ENCODE peak calls at places on chromosome 3, in six cellular contexts. One of them, this sample, is unnamed.

GRCh38 chr3:32644380-32644779 is 40.6 kb upstream of the CNOT10 start:
- DNase-seq in A549: no peak
- DNase-seq in brain microvascular endothelial cell: no peak
- DNase-seq in cardiac muscle cell: no peak
- DNase-seq in RWPE1: no peak
- DNase-seq in GM20000: no peak
- DNase-seq in this sample: no peak

GRCh38 chr3:123757281-123757940 is 126.7 kb downstream of the MYLK start:
- DNase-seq in A549: no peak
- DNase-seq in brain microvascular endothelial cell: no peak
- DNase-seq in cardiac muscle cell: no peak
- DNase-seq in RWPE1: no peak
- DNase-seq in GM20000: no peak
- DNase-seq in this sample: no peak

GRCh38 chr3:169348981-169349942 is 314.2 kb downstream of the MECOM start:
- DNase-seq in A549: no peak
- DNase-seq in brain microvascular endothelial cell: no peak
- DNase-seq in cardiac muscle cell: peak; percentile 34
- DNase-seq in RWPE1: peak; percentile 68
- DNase-seq in GM20000: no peak
- DNase-seq in this sample: no peak

GRCh38 chr3:114671741-114672510 is 378.1 kb downstream of the TIGIT start:
- DNase-seq in A549: no peak
- DNase-seq in brain microvascular endothelial cell: no peak
- DNase-seq in cardiac muscle cell: no peak
- DNase-seq in RWPE1: no peak
- DNase-seq in GM20000: no peak
- DNase-seq in this sample: no peak

GRCh38 chr3:76997733-76998132 is 42.2 kb upstream of the ROBO2 start:
- DNase-seq in A549: no peak
- DNase-seq in brain microvascular endothelial cell: no peak
- DNase-seq in cardiac muscle cell: no peak
- DNase-seq in RWPE1: peak; percentile 11
- DNase-seq in GM20000: no peak
- DNase-seq in this sample: no peak

GRCh38 chr3:134933997-134934396 is 138.9 kb downstream of the EPHB1 start:
- DNase-seq in A549: no peak
- DNase-seq in brain microvascular endothelial cell: no peak
- DNase-seq in cardiac muscle cell: no peak
- DNase-seq in RWPE1: no peak
- DNase-seq in GM20000: no peak
- DNase-seq in this sample: no peak

GRCh38 chr3:62013931-62014330 is 359.4 kb downstream of the FEZF2 start:
- DNase-seq in A549: no peak
- DNase-seq in brain microvascular endothelial cell: no peak
- DNase-seq in cardiac muscle cell: no peak
- DNase-seq in RWPE1: no peak
- DNase-seq in GM20000: no peak
- DNase-seq in this sample: no peak

GRCh38 chr3:15953841-15954240 is 156.1 kb upstream of the ANKRD28 start:
- DNase-seq in A549: no peak
- DNase-seq in brain microvascular endothelial cell: no peak
- DNase-seq in cardiac muscle cell: no peak
- DNase-seq in RWPE1: no peak
- DNase-seq in GM20000: peak; percentile 7
- DNase-seq in this sample: no peak

GRCh38 chr3:111593666-111594065 is 1.5 kb downstream of the ZBED2 start:
- DNase-seq in A549: no peak
- DNase-seq in brain microvascular endothelial cell: no peak
- DNase-seq in cardiac muscle cell: no peak
- DNase-seq in RWPE1: no peak
- DNase-seq in GM20000: no peak
- DNase-seq in this sample: no peak

GRCh38 chr3:29153811-29154210 is 127.1 kb upstream of the RBMS3 start:
- DNase-seq in A549: no peak
- DNase-seq in brain microvascular endothelial cell: no peak
- DNase-seq in cardiac muscle cell: peak; percentile 50
- DNase-seq in RWPE1: no peak
- DNase-seq in GM20000: no peak
- DNase-seq in this sample: no peak

GRCh38 chr3:71008350-71008923 is 575.1 kb downstream of the FOXP1 start:
- DNase-seq in A549: no peak
- DNase-seq in brain microvascular endothelial cell: no peak
- DNase-seq in cardiac muscle cell: no peak
- DNase-seq in RWPE1: no peak
- DNase-seq in GM20000: no peak
- DNase-seq in this sample: no peak
- TF ChIP-seq CTCF in A549: no peak
- TF ChIP-seq CTCF in brain microvascular endothelial cell: no peak
- TF ChIP-seq CTCF in cardiac muscle cell: no peak
- TF ChIP-seq CTCF in RWPE1: no peak
- TF ChIP-seq CTCF in GM20000: no peak
- TF ChIP-seq CTCF in this sample: no peak

GRCh38 chr3:43638594-43639447 is 17.0 kb upstream of the ANO10 start:
- DNase-seq in A549: no peak
- DNase-seq in brain microvascular endothelial cell: no peak
- DNase-seq in cardiac muscle cell: no peak
- DNase-seq in RWPE1: peak; percentile 31
- DNase-seq in GM20000: peak; percentile 25
- DNase-seq in this sample: no peak
- TF ChIP-seq CTCF in A549: peak; percentile 44
- TF ChIP-seq CTCF in brain microvascular endothelial cell: peak; percentile 29
- TF ChIP-seq CTCF in cardiac muscle cell: peak; percentile 4
- TF ChIP-seq CTCF in RWPE1: no peak
- TF ChIP-seq CTCF in GM20000: peak; percentile 40
- TF ChIP-seq CTCF in this sample: peak; percentile 28

GRCh38 chr3:179811321-179812095 is 158.7 kb downstream of the USP13 start:
- DNase-seq in A549: peak; percentile 11
- DNase-seq in brain microvascular endothelial cell: peak; percentile 89
- DNase-seq in cardiac muscle cell: peak; percentile 81
- DNase-seq in RWPE1: peak; percentile 48
- DNase-seq in GM20000: peak; percentile 48
- DNase-seq in this sample: no peak
- TF ChIP-seq CTCF in A549: peak; percentile 59
- TF ChIP-seq CTCF in brain microvascular endothelial cell: peak; percentile 79
- TF ChIP-seq CTCF in cardiac muscle cell: peak; percentile 67
- TF ChIP-seq CTCF in RWPE1: peak; percentile 54
- TF ChIP-seq CTCF in GM20000: peak; percentile 17
- TF ChIP-seq CTCF in this sample: peak; percentile 63

GRCh38 chr3:181213347-181213746 is 223.8 kb upstream of the DNAJC19 start:
- DNase-seq in A549: no peak
- DNase-seq in brain microvascular endothelial cell: no peak
- DNase-seq in cardiac muscle cell: no peak
- DNase-seq in RWPE1: no peak
- DNase-seq in GM20000: no peak
- DNase-seq in this sample: no peak

GRCh38 chr3:181212271-181212670 is 222.7 kb upstream of the DNAJC19 start:
- DNase-seq in A549: no peak
- DNase-seq in brain microvascular endothelial cell: no peak
- DNase-seq in cardiac muscle cell: no peak
- DNase-seq in RWPE1: no peak
- DNase-seq in GM20000: no peak
- DNase-seq in this sample: no peak

DNA sequence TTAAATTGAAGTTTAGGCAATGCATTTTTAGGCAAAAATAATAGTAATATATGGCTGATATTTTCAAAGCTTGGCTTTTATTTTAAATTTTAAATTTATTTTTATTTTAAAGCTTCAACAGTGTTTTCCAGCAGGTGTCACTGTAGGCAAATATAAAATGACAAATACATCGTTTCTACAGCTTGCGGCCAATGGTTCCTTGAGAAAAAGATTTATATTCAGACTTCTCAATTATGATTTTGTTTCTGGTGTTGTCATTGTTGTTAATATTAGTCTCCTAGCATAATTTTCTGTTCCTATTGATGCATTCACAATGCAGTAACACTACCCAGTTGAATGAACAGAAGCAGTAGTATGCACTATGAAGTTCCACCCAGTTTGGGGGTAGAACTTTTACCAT is 220.7 kb upstream of the DNAJC19 start:
- DNase-seq in A549: no peak
- DNase-seq in brain microvascular endothelial cell: peak; percentile 3
- DNase-seq in cardiac muscle cell: peak; percentile 42
- DNase-seq in RWPE1: peak; percentile 7
- DNase-seq in GM20000: no peak
- DNase-seq in this sample: no peak
- TF ChIP-seq CTCF in A549: peak; percentile 37
- TF ChIP-seq CTCF in brain microvascular endothelial cell: peak; percentile 31
- TF ChIP-seq CTCF in cardiac muscle cell: peak; percentile 16
- TF ChIP-seq CTCF in RWPE1: peak; percentile 39
- TF ChIP-seq CTCF in GM20000: no peak
- TF ChIP-seq CTCF in this sample: no peak

DNA sequence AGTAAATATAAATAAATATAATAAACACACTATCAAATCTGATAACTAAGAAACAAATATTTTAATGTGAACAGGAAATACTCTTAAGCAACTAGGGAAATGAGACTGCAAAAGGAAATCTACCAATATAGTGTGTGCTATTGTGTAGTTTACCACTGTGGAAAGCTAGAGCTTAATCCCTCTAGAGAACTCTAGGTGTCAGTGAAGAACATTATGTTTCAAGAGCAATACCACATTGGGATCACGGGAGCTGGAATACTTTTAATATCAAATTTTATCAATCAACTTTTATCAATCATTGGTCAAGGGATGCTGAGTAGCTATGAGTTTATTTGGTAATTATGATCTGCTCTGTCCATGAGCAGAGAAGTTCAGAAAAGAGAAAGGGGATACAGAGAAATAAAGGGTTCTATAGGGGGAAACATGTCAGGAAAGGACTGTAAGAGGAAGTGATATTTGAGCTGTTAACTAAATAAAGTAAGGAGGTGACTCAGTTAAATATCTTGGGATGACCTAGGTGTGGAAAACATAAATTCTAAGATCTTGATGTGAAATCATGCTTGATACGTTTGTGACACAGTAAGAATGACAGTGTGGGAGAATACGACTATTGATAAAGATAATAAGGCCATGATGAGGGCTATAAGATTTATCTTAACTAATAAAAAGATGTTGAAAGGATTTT is 762.2 kb upstream of the ALCAM start:
- DNase-seq in A549: no peak
- DNase-seq in brain microvascular endothelial cell: peak; percentile 12
- DNase-seq in cardiac muscle cell: peak; percentile 44
- DNase-seq in RWPE1: peak; percentile 16
- DNase-seq in GM20000: no peak
- DNase-seq in this sample: no peak
- TF ChIP-seq CTCF in A549: no peak
- TF ChIP-seq CTCF in brain microvascular endothelial cell: peak; percentile 47
- TF ChIP-seq CTCF in cardiac muscle cell: peak; percentile 58
- TF ChIP-seq CTCF in RWPE1: no peak
- TF ChIP-seq CTCF in GM20000: no peak
- TF ChIP-seq CTCF in this sample: peak; percentile 12

GRCh38 chr3:187076297-187076696 is 63.0 kb downstream of the RPL39L start:
- DNase-seq in A549: no peak
- DNase-seq in brain microvascular endothelial cell: no peak
- DNase-seq in cardiac muscle cell: no peak
- DNase-seq in RWPE1: no peak
- DNase-seq in GM20000: no peak
- DNase-seq in this sample: no peak

GRCh38 chr3:187069857-187070516 is 69.3 kb downstream of the RPL39L start:
- DNase-seq in A549: no peak
- DNase-seq in brain microvascular endothelial cell: no peak
- DNase-seq in cardiac muscle cell: no peak
- DNase-seq in RWPE1: no peak
- DNase-seq in GM20000: no peak
- DNase-seq in this sample: no peak

GRCh38 chr3:187072582-187072981 is 66.7 kb downstream of the RPL39L start:
- DNase-seq in A549: no peak
- DNase-seq in brain microvascular endothelial cell: no peak
- DNase-seq in cardiac muscle cell: no peak
- DNase-seq in RWPE1: no peak
- DNase-seq in GM20000: no peak
- DNase-seq in this sample: no peak

GRCh38 chr3:187077085-187077484 is 62.2 kb downstream of the RPL39L start:
- DNase-seq in A549: no peak
- DNase-seq in brain microvascular endothelial cell: no peak
- DNase-seq in cardiac muscle cell: no peak
- DNase-seq in RWPE1: no peak
- DNase-seq in GM20000: no peak
- DNase-seq in this sample: no peak

GRCh38 chr3:187072102-187072501 is 67.2 kb downstream of the RPL39L start:
- DNase-seq in A549: no peak
- DNase-seq in brain microvascular endothelial cell: no peak
- DNase-seq in cardiac muscle cell: no peak
- DNase-seq in RWPE1: no peak
- DNase-seq in GM20000: no peak
- DNase-seq in this sample: no peak
- TF ChIP-seq CTCF in A549: no peak
- TF ChIP-seq CTCF in brain microvascular endothelial cell: no peak
- TF ChIP-seq CTCF in cardiac muscle cell: no peak
- TF ChIP-seq CTCF in RWPE1: no peak
- TF ChIP-seq CTCF in GM20000: no peak
- TF ChIP-seq CTCF in this sample: no peak

DNA sequence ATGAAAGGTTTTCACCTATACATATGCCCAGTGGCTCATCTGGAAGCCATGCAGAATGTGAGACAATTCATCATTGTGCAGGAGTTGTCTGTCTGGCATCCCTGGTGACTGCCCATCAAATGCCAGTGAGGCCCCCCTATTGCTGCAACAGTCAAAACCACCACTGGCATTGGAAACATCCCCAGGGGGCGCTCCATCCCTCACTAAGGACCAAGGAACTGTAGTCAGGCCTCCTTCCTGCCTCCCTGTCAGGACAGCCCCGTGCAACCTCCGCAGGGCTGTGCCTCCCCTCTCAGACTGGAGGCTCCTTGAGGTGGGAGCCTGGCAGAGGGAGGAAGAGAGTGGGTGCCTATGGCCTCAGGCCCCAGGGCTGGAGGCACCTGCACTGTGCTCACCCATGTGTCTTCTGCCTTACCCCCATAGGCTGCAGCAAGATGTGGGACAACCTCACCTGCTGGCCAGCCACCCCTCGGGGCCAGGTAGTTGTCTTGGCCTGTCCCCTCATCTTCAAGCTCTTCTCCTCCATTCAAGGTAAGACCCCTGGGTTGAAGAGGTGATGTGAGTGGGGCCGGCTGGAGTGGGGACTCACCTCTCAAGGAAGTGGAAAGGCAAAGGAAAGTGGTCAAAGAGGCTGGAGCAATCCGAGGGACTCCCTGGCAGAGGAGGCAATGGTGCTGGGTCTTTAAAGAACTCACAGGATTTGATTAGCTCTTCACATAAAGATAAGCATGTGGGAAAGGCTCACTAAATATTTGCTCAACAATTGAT is 16.5 kb downstream of the VIPR1 start:
- DNase-seq in A549: no peak
- DNase-seq in brain microvascular endothelial cell: no peak
- DNase-seq in cardiac muscle cell: no peak
- DNase-seq in RWPE1: no peak
- DNase-seq in GM20000: no peak
- DNase-seq in this sample: no peak
- TF ChIP-seq CTCF in A549: no peak
- TF ChIP-seq CTCF in brain microvascular endothelial cell: peak; percentile 32
- TF ChIP-seq CTCF in cardiac muscle cell: peak; percentile 29
- TF ChIP-seq CTCF in RWPE1: no peak
- TF ChIP-seq CTCF in GM20000: no peak
- TF ChIP-seq CTCF in this sample: peak; percentile 43

GRCh38 chr3:46483799-46484198 is 14.0 kb upstream of the RTP3 start:
- DNase-seq in A549: no peak
- DNase-seq in brain microvascular endothelial cell: no peak
- DNase-seq in cardiac muscle cell: no peak
- DNase-seq in RWPE1: no peak
- DNase-seq in GM20000: no peak
- DNase-seq in this sample: no peak
- TF ChIP-seq CTCF in A549: no peak
- TF ChIP-seq CTCF in brain microvascular endothelial cell: no peak
- TF ChIP-seq CTCF in cardiac muscle cell: no peak
- TF ChIP-seq CTCF in RWPE1: no peak
- TF ChIP-seq CTCF in GM20000: no peak
- TF ChIP-seq CTCF in this sample: no peak